ENCODE peak calls at places on chromosome 20, in eight cellular contexts. K is PC-9, L is heart left ventricle, X is HL-60, W is GM12865, Z is SK-N-SH, B is breast epithelium, O is adrenal gland. H is an unnamed sample.

GRCh38 chr20:5938456-5939029 is 11.8 kb downstream of the TRMT6 start:
- DNase-seq in K (no peak), L (no peak), X (no peak), W (no peak), Z (no peak), B (no peak), O (no peak), H (no peak)

GRCh38 chr20:39676857-39677351 is 714.8 kb downstream of the DHX35 start:
- DNase-seq in K (no peak), L (no peak), X (no peak), W (peak), Z (no peak), B (no peak), O (no peak), H (no peak)

GRCh38 chr20:31811796-31812728 is 7.1 kb upstream of the MYLK2 start:
- DNase-seq in K (no peak), L (peak), X (no peak), W (no peak), Z (no peak), B (no peak), O (no peak), H (no peak)

GRCh38 chr20:51510961-51511360 is 31.6 kb downstream of the NFATC2 start:
- DNase-seq in K (no peak), L (no peak), X (no peak), W (no peak), Z (no peak), B (no peak), O (no peak), H (no peak)

GRCh38 chr20:43736588-43737091 is 9.8 kb upstream of the GTSF1L start:
- DNase-seq in K (no peak), L (no peak), X (no peak), W (peak), Z (no peak), B (no peak), O (no peak), H (no peak)

GRCh38 chr20:64115171-64115911 is 8.0 kb upstream of the NPBWR2 start:
- DNase-seq in K (no peak), L (no peak), X (no peak), W (no peak), Z (peak), B (peak), O (no peak), H (no peak)

GRCh38 chr20:16028923-16029322 is 544.3 kb downstream of the KIF16B start:
- DNase-seq in K (no peak), L (no peak), X (no peak), W (peak), Z (no peak), B (no peak), O (no peak), H (no peak)

GRCh38 chr20:24098886-24099285 is 110.3 kb upstream of the GGTLC1 start:
- DNase-seq in K (no peak), L (no peak), X (no peak), W (no peak), Z (no peak), B (no peak), O (no peak), H (no peak)

GRCh38 chr20:2140561-2140960 is 38.9 kb downstream of the STK35 start:
- DNase-seq in K (no peak), L (peak), X (no peak), W (no peak), Z (no peak), B (no peak), O (peak), H (no peak)

GRCh38 chr20:4957939-4958362 is 43.4 kb downstream of the SLC23A2 start:
- DNase-seq in K (no peak), L (no peak), X (no peak), W (peak), Z (no peak), B (no peak), O (peak), H (no peak)

GRCh38 chr20:64161595-64162238 is 2.5 kb upstream of the MYT1 start:
- DNase-seq in K (peak), L (peak), X (peak), W (peak), Z (no peak), B (no peak), O (peak), H (peak)

GRCh38 chr20:51272392-51272791 is 249.5 kb upstream of the KCNG1 start:
- DNase-seq in K (no peak), L (no peak), X (no peak), W (no peak), Z (no peak), B (no peak), O (no peak), H (no peak)

GRCh38 chr20:51698252-51698651 is 69.9 kb downstream of the ATP9A start:
- DNase-seq in K (no peak), L (no peak), X (no peak), W (no peak), Z (no peak), B (no peak), O (no peak), H (no peak)

GRCh38 chr20:32968833-32969241 is 35.4 kb downstream of the SUN5 start:
- DNase-seq in K (no peak), L (no peak), X (no peak), W (no peak), Z (no peak), B (no peak), O (no peak), H (no peak)

GRCh38 chr20:51639206-51639832 is 96.8 kb upstream of the NFATC2 start:
- DNase-seq in K (peak), L (peak), X (peak), W (peak), Z (peak), B (peak), O (peak), H (peak)

GRCh38 chr20:62030834-62031434 is 34.7 kb downstream of the TAF4 start:
- DNase-seq in K (peak), L (no peak), X (peak), W (peak), Z (no peak), B (no peak), O (no peak), H (no peak)

GRCh38 chr20:61765081-61765870 is 300.4 kb downstream of the TAF4 start:
- DNase-seq in K (no peak), L (no peak), X (no peak), W (no peak), Z (no peak), B (peak), O (no peak), H (no peak)

GRCh38 chr20:19260412-19261090 is 48.1 kb downstream of the SLC24A3 start:
- DNase-seq in K (no peak), L (no peak), X (peak), W (peak), Z (no peak), B (no peak), O (peak), H (no peak)

GRCh38 chr20:33370296-33370695 is 31.0 kb downstream of the CDK5RAP1 start:
- DNase-seq in K (no peak), L (no peak), X (no peak), W (no peak), Z (no peak), B (no peak), O (no peak), H (no peak)

GRCh38 chr20:40703981-40704530 is 15.0 kb upstream of the MAFB start:
- DNase-seq in K (no peak), L (no peak), X (no peak), W (peak), Z (no peak), B (no peak), O (no peak), H (no peak)

GRCh38 chr20:62523473-62524203 is 47.8 kb upstream of the GATA5 start:
- DNase-seq in K (peak), L (no peak), X (no peak), W (peak), Z (peak), B (no peak), O (no peak), H (no peak)

GRCh38 chr20:6388666-6389197 is 265.9 kb upstream of the FERMT1 start:
- DNase-seq in K (no peak), L (no peak), X (no peak), W (no peak), Z (no peak), B (no peak), O (no peak), H (no peak)

GRCh38 chr20:32474967-32475819 is 109.9 kb downstream of the NOL4L start:
- DNase-seq in K (peak), L (peak), X (no peak), W (peak), Z (peak), B (peak), O (peak), H (peak)

GRCh38 chr20:24949756-24950127 is 673 bp downstream of the CST7 start:
- DNase-seq in K (peak), L (no peak), X (peak), W (peak), Z (no peak), B (no peak), O (no peak), H (no peak)

GRCh38 chr20:63032861-63033634 is 26.3 kb upstream of the BHLHE23 start:
- DNase-seq in K (no peak), L (peak), X (no peak), W (peak), Z (no peak), B (no peak), O (no peak), H (peak)

GRCh38 chr20:64222273-64222672 is 33.3 kb upstream of the PCMTD2 start:
- DNase-seq in K (peak), L (no peak), X (no peak), W (no peak), Z (no peak), B (no peak), O (peak), H (no peak)

GRCh38 chr20:46128310-46129151 is 10.4 kb downstream of the CD40 start:
- DNase-seq in K (no peak), L (no peak), X (no peak), W (no peak), Z (peak), B (peak), O (peak), H (peak)

GRCh38 chr20:53292347-53292746 is 301.3 kb downstream of the ZNF217 start:
- DNase-seq in K (no peak), L (no peak), X (no peak), W (no peak), Z (no peak), B (no peak), O (no peak), H (no peak)

GRCh38 chr20:50854512-50855249 is 59.8 kb downstream of the BCAS4 start:
- DNase-seq in K (no peak), L (no peak), X (no peak), W (no peak), Z (no peak), B (no peak), O (no peak), H (no peak)

GRCh38 chr20:24465168-24465567 is 4.3 kb upstream of the SYNDIG1 start:
- DNase-seq in K (no peak), L (peak), X (no peak), W (no peak), Z (no peak), B (no peak), O (no peak), H (no peak)

GRCh38 chr20:55004044-55004443 is 528.7 kb downstream of the DOK5 start:
- DNase-seq in K (no peak), L (no peak), X (no peak), W (no peak), Z (peak), B (no peak), O (no peak), H (no peak)

GRCh38 chr20:475463-476357 is 13.4 kb upstream of the TBC1D20 start:
- DNase-seq in K (no peak), L (no peak), X (no peak), W (no peak), Z (no peak), B (no peak), O (no peak), H (no peak)

GRCh38 chr20:46709459-46710148 is at the start of gene SLC2A10:
- DNase-seq in K (peak), L (peak), X (no peak), W (no peak), Z (peak), B (peak), O (peak), H (peak)

GRCh38 chr20:1299522-1299921 is 29.4 kb downstream of the SDCBP2 start:
- DNase-seq in K (peak), L (no peak), X (peak), W (no peak), Z (peak), B (no peak), O (no peak), H (no peak)

GRCh38 chr20:35918021-35918420 is 36.3 kb downstream of the SCAND1 start:
- DNase-seq in K (no peak), L (no peak), X (no peak), W (no peak), Z (no peak), B (no peak), O (no peak), H (no peak)
- TF ChIP-seq CTCF in K (no peak), L (no peak), X (no peak), W (no peak), Z (no peak), B (no peak), O (no peak), H (no peak)

GRCh38 chr20:20353574-20353973 is 14.3 kb upstream of the INSM1 start:
- DNase-seq in K (no peak), L (no peak), X (no peak), W (no peak), Z (no peak), B (no peak), O (no peak), H (no peak)
- TF ChIP-seq CTCF in K (no peak), L (no peak), X (no peak), W (no peak), Z (no peak), B (no peak), O (no peak), H (no peak)

GRCh38 chr20:58246346-58246745 is 17.9 kb upstream of the ANKRD60 start:
- DNase-seq in K (no peak), L (no peak), X (peak), W (no peak), Z (no peak), B (no peak), O (no peak), H (no peak)
- TF ChIP-seq CTCF in K (peak), L (no peak), X (no peak), W (no peak), Z (peak), B (no peak), O (no peak), H (peak)

DNA sequence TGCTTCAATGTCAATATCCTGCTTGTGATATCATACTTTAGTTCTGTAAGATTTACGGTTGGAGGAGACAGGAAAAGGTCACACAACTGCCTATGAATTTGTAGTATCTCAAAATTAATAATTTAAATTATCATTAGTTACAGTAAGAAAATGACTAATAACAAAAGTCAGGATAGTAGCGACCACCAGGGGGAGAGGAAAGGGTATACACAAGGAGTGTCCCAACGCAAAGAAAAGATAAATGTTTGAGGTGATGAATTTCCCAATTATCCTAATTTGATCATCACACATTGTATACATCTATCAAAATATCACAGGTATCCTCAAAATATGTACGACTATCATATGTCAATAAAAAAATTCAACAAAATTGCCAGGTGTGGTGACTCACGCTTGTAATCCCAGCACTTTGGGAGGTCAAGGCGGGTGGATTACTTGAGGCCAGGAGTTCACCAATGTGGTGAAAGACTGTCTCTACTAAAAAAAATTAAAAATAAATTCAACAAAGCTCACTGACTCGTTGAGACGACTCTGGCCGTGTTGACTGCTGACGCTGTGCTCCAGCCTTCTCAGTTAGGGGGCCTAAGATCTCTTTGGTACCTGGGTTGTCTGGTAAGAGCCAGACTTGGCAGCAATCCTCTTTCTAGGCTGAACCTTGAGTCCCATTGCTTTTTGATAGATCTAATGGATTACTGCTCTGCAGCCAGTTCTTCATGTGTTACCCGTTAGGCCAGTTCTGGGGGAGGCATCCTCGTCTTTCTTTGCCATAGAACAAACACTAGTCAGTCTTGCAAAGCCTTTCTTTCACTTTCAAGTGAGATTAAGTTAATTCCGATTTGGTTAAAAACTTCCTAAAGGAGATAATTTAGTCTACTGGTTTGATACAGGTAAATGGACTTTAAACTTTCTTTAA is 9.0 kb upstream of the OVOL2 start:
- DNase-seq in K (no peak), L (no peak), X (no peak), W (no peak), Z (no peak), B (no peak), O (no peak), H (no peak)
- TF ChIP-seq CTCF in K (peak), L (no peak), X (no peak), W (no peak), Z (no peak), B (no peak), O (no peak), H (peak)

DNA sequence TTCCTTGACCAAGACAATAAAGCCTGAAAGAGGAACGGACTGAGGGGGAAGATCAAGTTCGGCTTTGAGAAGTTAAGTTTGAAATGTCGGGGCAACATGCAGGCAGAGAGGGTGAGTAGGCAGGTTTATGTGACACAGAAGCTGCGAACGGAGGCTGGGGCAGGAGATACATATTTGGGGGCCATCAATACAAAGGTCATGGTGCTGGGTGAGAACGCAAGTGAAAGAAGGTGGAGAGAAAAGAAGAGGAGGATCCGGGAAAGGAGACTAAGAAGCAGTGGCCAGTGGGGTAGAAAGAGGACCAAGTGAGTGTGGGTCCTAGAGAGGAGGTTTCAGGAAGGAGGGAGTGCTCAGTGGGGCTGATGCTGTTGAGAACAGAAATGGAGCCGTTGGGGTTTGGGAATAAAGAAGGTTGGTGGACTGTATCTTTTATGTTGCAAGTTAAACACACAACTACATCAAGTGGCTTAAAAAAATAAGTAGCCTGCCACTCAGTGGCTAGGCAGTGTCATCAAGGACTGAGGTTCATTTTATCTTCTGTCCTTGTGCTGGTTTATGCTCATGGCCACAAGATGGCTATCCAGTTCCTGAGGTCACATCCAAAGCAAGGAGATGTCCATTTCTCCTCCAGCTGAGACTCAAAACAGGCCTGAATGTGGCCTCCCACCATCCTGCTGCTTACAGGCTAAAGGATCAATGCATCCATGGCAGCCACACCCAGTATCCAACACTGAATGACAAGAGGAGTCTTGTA is 1.7 kb upstream of the BLCAP start:
- DNase-seq in K (no peak), L (no peak), X (no peak), W (no peak), Z (no peak), B (no peak), O (peak), H (no peak)
- TF ChIP-seq CTCF in K (no peak), L (no peak), X (no peak), W (no peak), Z (no peak), B (no peak), O (no peak), H (no peak)

GRCh38 chr20:44948107-44948506 is 12.1 kb downstream of the TOMM34 start:
- DNase-seq in K (no peak), L (no peak), X (no peak), W (no peak), Z (no peak), B (no peak), O (no peak), H (no peak)

GRCh38 chr20:44946266-44946852 is 13.8 kb downstream of the TOMM34 start:
- DNase-seq in K (no peak), L (no peak), X (no peak), W (no peak), Z (no peak), B (no peak), O (no peak), H (no peak)

GRCh38 chr20:44943828-44944227 is 16.4 kb downstream of the TOMM34 start:
- DNase-seq in K (no peak), L (no peak), X (no peak), W (no peak), Z (no peak), B (no peak), O (no peak), H (no peak)

GRCh38 chr20:44942264-44942973 is 17.8 kb downstream of the TOMM34 start:
- DNase-seq in K (no peak), L (no peak), X (no peak), W (no peak), Z (no peak), B (no peak), O (no peak), H (no peak)

DNA sequence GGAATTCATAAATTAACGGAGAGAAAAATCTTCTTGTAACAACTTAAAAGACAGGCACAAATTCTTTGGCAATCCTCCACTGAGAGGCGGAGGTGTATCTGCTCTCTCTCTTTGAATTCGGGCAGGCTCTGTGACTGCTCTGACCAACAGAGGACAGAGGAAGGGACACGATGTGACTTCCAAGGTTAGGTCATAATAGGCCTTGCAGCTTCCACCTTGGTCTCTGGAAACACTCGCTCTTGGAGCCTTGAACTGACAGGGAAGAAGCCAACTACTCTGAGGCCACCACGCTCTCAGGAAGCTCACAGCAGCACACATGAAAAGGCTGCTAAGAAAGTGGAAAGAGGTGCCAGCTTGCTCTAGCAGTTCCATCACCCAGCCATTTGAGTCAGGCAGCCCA is 14.9 kb downstream of the TOMM34 start:
- DNase-seq in K (no peak), L (no peak), X (no peak), W (no peak), Z (no peak), B (no peak), O (peak), H (no peak)
- TF ChIP-seq CTCF in K (no peak), L (no peak), X (no peak), W (no peak), Z (no peak), B (no peak), O (no peak), H (no peak)

GRCh38 chr20:49567421-49568256 is at the start of gene PTGIS:
- DNase-seq in K (no peak), L (no peak), X (no peak), W (no peak), Z (peak), B (no peak), O (no peak), H (peak)

GRCh38 chr20:49568491-49569151 is 684 bp upstream of the PTGIS start:
- DNase-seq in K (no peak), L (no peak), X (no peak), W (no peak), Z (no peak), B (no peak), O (no peak), H (peak)

GRCh38 chr20:49570828-49571552 is 3.1 kb upstream of the PTGIS start:
- DNase-seq in K (no peak), L (no peak), X (no peak), W (no peak), Z (no peak), B (no peak), O (no peak), H (no peak)

GRCh38 chr20:49570161-49570827 is 2.4 kb upstream of the PTGIS start:
- DNase-seq in K (no peak), L (no peak), X (no peak), W (no peak), Z (no peak), B (no peak), O (no peak), H (no peak)

GRCh38 chr20:49569403-49570115 is 1.6 kb upstream of the PTGIS start:
- DNase-seq in K (no peak), L (no peak), X (no peak), W (no peak), Z (no peak), B (no peak), O (no peak), H (no peak)
- TF ChIP-seq CTCF in K (no peak), L (no peak), X (no peak), W (no peak), Z (no peak), B (no peak), O (no peak), H (no peak)

H was measured in mesothelial cell of epicardium.